ENCODE peak calls at places on chromosomes 1 and 21, in nine cellular contexts. J, H, I, W, T, N, Y, V and M are unnamed samples.

GRCh38 chr1:30372792-30373433 is 350.5 kb downstream of the MATN1 start:
- DNase-seq in J (no peak), H (no peak), I (no peak), W (no peak), T (no peak), N (no peak), Y (no peak), V (no peak), M (no peak)

GRCh38 chr1:24182041-24182440 is 5.0 kb downstream of the IFNLR1 start:
- DNase-seq in J (no peak), H (no peak), I (no peak), W (no peak), T (no peak), N (no peak), Y (no peak), V (no peak), M (no peak)

GRCh38 chr1:223233410-223234163 is 90.5 kb upstream of the TLR5 start:
- DNase-seq in J (no peak), H (no peak), I (no peak), W (no peak), T (no peak), N (no peak), Y (no peak), V (peak; percentile 76), M (no peak)

GRCh38 chr1:188906921-188907641 is 1570.6 kb downstream of the BRINP3 start:
- DNase-seq in J (no peak), H (no peak), I (no peak), W (no peak), T (no peak), N (no peak), Y (no peak), V (no peak), M (no peak)

GRCh38 chr21:22438428-22439086 is 1440.3 kb downstream of the NCAM2 start:
- DNase-seq in J (no peak), H (no peak), I (no peak), W (no peak), T (no peak), N (no peak), Y (no peak), V (no peak), M (no peak)

GRCh38 chr1:244155661-244156060 is 104.6 kb downstream of the ZBTB18 start:
- DNase-seq in J (no peak), H (no peak), I (no peak), W (no peak), T (no peak), N (no peak), Y (no peak), V (no peak), M (no peak)

GRCh38 chr1:55140137-55140536 is 75.0 kb downstream of the USP24 start:
- DNase-seq in J (no peak), H (no peak), I (no peak), W (no peak), T (no peak), N (no peak), Y (no peak), V (no peak), M (no peak)

GRCh38 chr21:45098867-45099266 is 24.5 kb downstream of the ADARB1 start:
- DNase-seq in J (no peak), H (no peak), I (no peak), W (no peak), T (no peak), N (no peak), Y (no peak), V (no peak), M (no peak)